ENCODE peak calls at places on chromosomes 3 and 15, in five cellular contexts. One of them, this sample, is unnamed.
A peak's percentile ranks its signal among the peaks of the same experiment; 100 is the strongest.

GRCh38 chr15:64911317-64912186 is at the start of gene ANKDD1A:
- DNase-seq in GM03348: peak; percentile 90
- DNase-seq in NCI-H524: peak; percentile 81
- DNase-seq in GM12892: peak; percentile 90
- DNase-seq in astrocyte of the spinal cord: peak; percentile 26
- DNase-seq in this sample: peak; percentile 4

GRCh38 chr3:62188547-62189375 is 184.6 kb downstream of the FEZF2 start:
- DNase-seq in GM03348: peak; percentile 89
- DNase-seq in NCI-H524: peak; percentile 67
- DNase-seq in GM12892: peak; percentile 54
- DNase-seq in astrocyte of the spinal cord: peak; percentile 81
- DNase-seq in this sample: peak; percentile 73

GRCh38 chr3:14179114-14179465 is 473 bp downstream of the LSM3 start:
- DNase-seq in GM03348: no peak
- DNase-seq in NCI-H524: no peak
- DNase-seq in GM12892: no peak
- DNase-seq in astrocyte of the spinal cord: no peak
- DNase-seq in this sample: no peak

GRCh38 chr15:90211009-90211408 is 9.9 kb downstream of the SEMA4B start:
- DNase-seq in GM03348: no peak
- DNase-seq in NCI-H524: no peak
- DNase-seq in GM12892: no peak
- DNase-seq in astrocyte of the spinal cord: no peak
- DNase-seq in this sample: no peak

GRCh38 chr15:96332854-96333193 is 2.3 kb downstream of the NR2F2 start:
- DNase-seq in GM03348: no peak
- DNase-seq in NCI-H524: peak; percentile 58
- DNase-seq in GM12892: no peak
- DNase-seq in astrocyte of the spinal cord: peak; percentile 56
- DNase-seq in this sample: peak; percentile 18

GRCh38 chr3:14216257-14217048 is 37.8 kb downstream of the LSM3 start:
- DNase-seq in GM03348: no peak
- DNase-seq in NCI-H524: peak; percentile 9
- DNase-seq in GM12892: no peak
- DNase-seq in astrocyte of the spinal cord: peak; percentile 80
- DNase-seq in this sample: no peak

GRCh38 chr3:195855471-195856409 is 44.0 kb upstream of the MUC4 start:
- DNase-seq in GM03348: no peak
- DNase-seq in NCI-H524: no peak
- DNase-seq in GM12892: no peak
- DNase-seq in astrocyte of the spinal cord: no peak
- DNase-seq in this sample: no peak

GRCh38 chr3:64417816-64418215 is 192.6 kb upstream of the PRICKLE2 start:
- DNase-seq in GM03348: peak; percentile 44
- DNase-seq in NCI-H524: no peak
- DNase-seq in GM12892: no peak
- DNase-seq in astrocyte of the spinal cord: peak; percentile 43
- DNase-seq in this sample: peak; percentile 39

GRCh38 chr3:154324919-154325318 is 632 bp upstream of the DHX36 start:
- DNase-seq in GM03348: no peak
- DNase-seq in NCI-H524: peak; percentile 21
- DNase-seq in GM12892: no peak
- DNase-seq in astrocyte of the spinal cord: no peak
- DNase-seq in this sample: no peak

GRCh38 chr3:70951937-70952492 is 631.5 kb downstream of the FOXP1 start:
- DNase-seq in GM03348: no peak
- DNase-seq in NCI-H524: no peak
- DNase-seq in GM12892: no peak
- DNase-seq in astrocyte of the spinal cord: no peak
- DNase-seq in this sample: no peak

GRCh38 chr3:17194116-17194515 is 309.4 kb downstream of the PLCL2 start:
- DNase-seq in GM03348: no peak
- DNase-seq in NCI-H524: peak; percentile 91
- DNase-seq in GM12892: no peak
- DNase-seq in astrocyte of the spinal cord: no peak
- DNase-seq in this sample: no peak